ENCODE peak calls at places on chromosomes 2 and 18, in eight cellular contexts. Y is posterior cingulate gyrus, J is NCI-H460, I is sciatic nerve, X is T47D, R is adrenal gland, D is activated gamma-delta T cell treated with Interleukin-2 at 50 U/mL for 16 hours, A is glutamatergic neuron. E is an unnamed sample.

GRCh38 chr18:50527636-50528307 is 32.1 kb upstream of the MAPK4 start:
- DNase-seq in Y (no peak), J (no peak), I (no peak), X (no peak), R (no peak), D (no peak), A (no peak), E (no peak)

GRCh38 chr18:22347624-22348511 is 69.8 kb downstream of the CTAGE1 start:
- DNase-seq in Y (no peak), J (no peak), I (no peak), X (no peak), R (peak), D (peak), A (no peak), E (no peak)

GRCh38 chr2:190646780-190647626 is 1.9 kb upstream of the NAB1 start:
- DNase-seq in Y (no peak), J (no peak), I (no peak), X (no peak), R (no peak), D (no peak), A (no peak), E (no peak)

GRCh38 chr2:235765181-235765820 is 271.5 kb downstream of the AGAP1 start:
- DNase-seq in Y (peak), J (peak), I (no peak), X (no peak), R (no peak), D (no peak), A (no peak), E (no peak)

GRCh38 chr2:235552671-235553070 is 58.8 kb downstream of the AGAP1 start:
- DNase-seq in Y (no peak), J (no peak), I (no peak), X (no peak), R (no peak), D (no peak), A (no peak), E (no peak)

GRCh38 chr2:197191177-197191947 is 119.2 kb downstream of the ANKRD44 start:
- DNase-seq in Y (no peak), J (peak), I (no peak), X (peak), R (no peak), D (no peak), A (no peak), E (no peak)

GRCh38 chr2:108383146-108383830 is 5.5 kb downstream of the SULT1C4 start:
- DNase-seq in Y (no peak), J (no peak), I (no peak), X (no peak), R (no peak), D (no peak), A (no peak), E (no peak)

GRCh38 chr2:162029287-162029901 is 44.6 kb downstream of the DPP4 start:
- DNase-seq in Y (peak), J (no peak), I (no peak), X (no peak), R (peak), D (no peak), A (no peak), E (no peak)

GRCh38 chr18:58438161-58438983 is 190.5 kb downstream of the ALPK2 start:
- DNase-seq in Y (no peak), J (no peak), I (no peak), X (no peak), R (no peak), D (no peak), A (no peak), E (no peak)

GRCh38 chr2:177187631-177188312 is 24.8 kb upstream of the HNRNPA3 start:
- DNase-seq in Y (no peak), J (peak), I (no peak), X (no peak), R (no peak), D (no peak), A (no peak), E (no peak)

GRCh38 chr18:57998461-57998860 is 45.6 kb upstream of the NEDD4L start:
- DNase-seq in Y (no peak), J (no peak), I (no peak), X (no peak), R (no peak), D (no peak), A (no peak), E (no peak)

GRCh38 chr18:68219867-68220266 is 495.0 kb downstream of the TMX3 start:
- DNase-seq in Y (no peak), J (no peak), I (no peak), X (no peak), R (no peak), D (no peak), A (no peak), E (no peak)

GRCh38 chr2:86011449-86011941 is 94.2 kb downstream of the POLR1A start:
- DNase-seq in Y (no peak), J (no peak), I (peak), X (no peak), R (no peak), D (no peak), A (no peak), E (peak)

GRCh38 chr2:130807659-130808385 is 28.9 kb upstream of the ARHGEF4 start:
- DNase-seq in Y (no peak), J (peak), I (no peak), X (no peak), R (no peak), D (no peak), A (no peak), E (no peak)

GRCh38 chr18:44464401-44465185 is 216.1 kb upstream of the SETBP1 start:
- DNase-seq in Y (no peak), J (peak), I (no peak), X (no peak), R (no peak), D (no peak), A (no peak), E (no peak)

GRCh38 chr18:62329676-62330454 is 4.8 kb downstream of the TNFRSF11A start:
- DNase-seq in Y (no peak), J (no peak), I (no peak), X (no peak), R (no peak), D (no peak), A (no peak), E (no peak)

GRCh38 chr18:69257861-69258458 is 142.7 kb upstream of the DOK6 start:
- DNase-seq in Y (no peak), J (peak), I (no peak), X (no peak), R (no peak), D (no peak), A (no peak), E (no peak)

GRCh38 chr2:10566021-10566420 is 117.9 kb upstream of the ODC1 start:
- DNase-seq in Y (no peak), J (no peak), I (no peak), X (no peak), R (no peak), D (no peak), A (no peak), E (no peak)

GRCh38 chr2:60351321-60351720 is 202.1 kb downstream of the BCL11A start:
- DNase-seq in Y (no peak), J (no peak), I (no peak), X (no peak), R (no peak), D (no peak), A (no peak), E (no peak)

GRCh38 chr2:60597346-60597745 is 43.9 kb upstream of the BCL11A start:
- DNase-seq in Y (no peak), J (no peak), I (no peak), X (no peak), R (no peak), D (no peak), A (no peak), E (no peak)

GRCh38 chr2:240429872-240430491 is 5.5 kb upstream of the GPC1 start:
- DNase-seq in Y (peak), J (no peak), I (peak), X (no peak), R (peak), D (peak), A (peak), E (peak)

GRCh38 chr18:3148930-3149535 is 70.7 kb downstream of the MYOM1 start:
- DNase-seq in Y (no peak), J (no peak), I (no peak), X (no peak), R (no peak), D (no peak), A (peak), E (no peak)

GRCh38 chr2:134668821-134669220 is 50.0 kb downstream of the TMEM163 start:
- DNase-seq in Y (no peak), J (no peak), I (no peak), X (no peak), R (no peak), D (peak), A (no peak), E (no peak)